ENCODE peak calls at places on chromosome 4, in six cellular contexts. Z is EL, E is EH, Y is nephron progenitor cell, H is NCI-H1417 treated with DMSO at 0.1 percent for 48 hours, L is suprapubic skin. G is an unnamed sample.

GRCh38 chr4:61202100-61202637 is 2.0 kb downstream of the ADGRL3 start:
- DNase-seq in H (no peak), Y (peak), L (peak), Z (peak), E (no peak), G (no peak)

GRCh38 chr4:148110169-148110568 is 332.0 kb downstream of the NR3C2 start:
- DNase-seq in H (no peak), E (no peak), Z (no peak), L (no peak), Y (no peak), G (no peak)

GRCh38 chr4:84492737-84493091 is 6.4 kb downstream of the NKX6-1 start:
- DNase-seq in L (no peak), Y (peak), Z (no peak), E (no peak), H (no peak), G (no peak)

GRCh38 chr4:5118091-5118786 is 67.0 kb downstream of the STK32B start:
- DNase-seq in Y (no peak), E (peak), Z (peak), L (no peak), H (no peak), G (no peak)

GRCh38 chr4:123479944-123480343 is 83.3 kb downstream of the SPRY1 start:
- DNase-seq in Z (peak), H (no peak), Y (no peak), E (peak), L (no peak), G (no peak)

GRCh38 chr4:153403761-153404160 is 59.3 kb downstream of the MND1 start:
- DNase-seq in L (no peak), Z (no peak), H (no peak), Y (no peak), E (no peak), G (no peak)

GRCh38 chr4:116838609-116839008 is 246.8 kb downstream of the TRAM1L1 start:
- DNase-seq in E (no peak), Y (no peak), Z (no peak), L (no peak), H (no peak), G (no peak)

GRCh38 chr4:152950402-152951274 is 14.5 kb downstream of the FHDC1 start:
- DNase-seq in H (no peak), Y (no peak), Z (no peak), L (no peak), E (no peak), G (no peak)

GRCh38 chr4:94678896-94679295 is 78.9 kb upstream of the BMPR1B start:
- DNase-seq in E (peak), Y (no peak), Z (peak), L (no peak), H (no peak), G (no peak)

GRCh38 chr4:28463184-28463690 is 1602.6 kb downstream of the STIM2 start:
- DNase-seq in Z (no peak), H (no peak), Y (no peak), L (no peak), E (no peak), G (no peak)

GRCh38 chr4:119730644-119730995 is 102.0 kb upstream of the PDE5A start:
- DNase-seq in Z (peak), L (no peak), E (peak), Y (no peak), H (no peak), G (no peak)

GRCh38 chr4:70746179-70746839 is 24.5 kb downstream of the RUFY3 start:
- DNase-seq in E (peak), L (no peak), Z (peak), Y (no peak), H (no peak), G (no peak)

GRCh38 chr4:184939978-184940377 is 78.3 kb upstream of the HELT start:
- DNase-seq in L (no peak), E (no peak), Z (no peak), Y (no peak), H (no peak), G (no peak)

GRCh38 chr4:78312989-78313753 is 238.4 kb upstream of the ANXA3 start:
- DNase-seq in Z (no peak), H (no peak), E (no peak), Y (no peak), L (no peak), G (no peak)

GRCh38 chr4:108466936-108467902 is 153.2 kb upstream of the RPL34 start:
- DNase-seq in Z (peak), E (peak), Y (no peak), L (no peak), H (no peak), G (peak)

GRCh38 chr4:147581601-147582350 is 35.4 kb upstream of the TMEM184C start:
- DNase-seq in L (no peak), Z (peak), E (peak), H (no peak), Y (no peak), G (no peak)

GRCh38 chr4:76210502-76210901 is 3.1 kb downstream of the SCARB2 start:
- DNase-seq in Y (no peak), L (no peak), H (no peak), E (no peak), Z (no peak), G (no peak)

GRCh38 chr4:97411352-97411751 is 731.9 kb downstream of the STPG2 start:
- DNase-seq in H (no peak), Y (no peak), E (no peak), Z (no peak), L (no peak), G (no peak)

GRCh38 chr4:164977243-164978164 is at the start of gene TRIM61:
- DNase-seq in E (peak), Z (peak), H (no peak), Y (peak), L (no peak), G (peak)

GRCh38 chr4:7857238-7857701 is 82.4 kb downstream of the AFAP1 start:
- DNase-seq in E (peak), Z (peak), Y (no peak), L (no peak), H (no peak), G (no peak)

G was measured in naive thymus-derived CD8-positive, alpha-beta T cell.